ENCODE peak calls at places on chromosomes 12 and 14, in five cellular contexts. One of them, this sample, is unnamed.

GRCh38 chr12:481422-481821 is 21.7 kb downstream of the B4GALNT3 start:
- DNase-seq in IMR-90: peak; percentile 11
- DNase-seq in mesendoderm: no peak
- DNase-seq in H9: peak; percentile 24
- DNase-seq in neuronal stem cell: no peak
- DNase-seq in this sample: peak; percentile 71

GRCh38 chr14:76641541-76641940 is 119.7 kb upstream of the VASH1 start:
- DNase-seq in neuronal stem cell: no peak
- DNase-seq in IMR-90: no peak
- DNase-seq in H9: no peak
- DNase-seq in mesendoderm: no peak
- DNase-seq in this sample: no peak

GRCh38 chr12:109770104-109770860 is 56.7 kb downstream of the FAM222A start:
- DNase-seq in IMR-90: no peak
- DNase-seq in H9: peak; percentile 25
- DNase-seq in neuronal stem cell: no peak
- DNase-seq in mesendoderm: no peak
- DNase-seq in this sample: no peak

GRCh38 chr14:35534884-35535793 is 1.2 kb downstream of the INSM2 start:
- DNase-seq in mesendoderm: peak; percentile 80
- DNase-seq in neuronal stem cell: peak; percentile 84
- DNase-seq in H9: peak; percentile 85
- DNase-seq in IMR-90: peak; percentile 62
- DNase-seq in this sample: peak; percentile 69

GRCh38 chr12:108457734-108458361 is 57.2 kb upstream of the FICD start:
- DNase-seq in H9: no peak
- DNase-seq in IMR-90: no peak
- DNase-seq in neuronal stem cell: no peak
- DNase-seq in mesendoderm: peak; percentile 57
- DNase-seq in this sample: no peak

GRCh38 chr14:64721391-64721791 is 17.2 kb downstream of the PLEKHG3 start:
- DNase-seq in neuronal stem cell: no peak
- DNase-seq in H9: no peak
- DNase-seq in IMR-90: peak; percentile 37
- DNase-seq in mesendoderm: no peak
- DNase-seq in this sample: peak; percentile 52

GRCh38 chr12:6074394-6074793 is 50.1 kb downstream of the VWF start:
- DNase-seq in neuronal stem cell: no peak
- DNase-seq in mesendoderm: no peak
- DNase-seq in IMR-90: no peak
- DNase-seq in H9: no peak
- DNase-seq in this sample: no peak

GRCh38 chr14:20477211-20477876 is 8.1 kb downstream of the PNP start:
- DNase-seq in IMR-90: peak; percentile 73
- DNase-seq in mesendoderm: peak; percentile 65
- DNase-seq in neuronal stem cell: no peak
- DNase-seq in H9: no peak
- DNase-seq in this sample: peak; percentile 76

GRCh38 chr12:85509857-85510256 is 229.8 kb downstream of the ALX1 start:
- DNase-seq in mesendoderm: peak; percentile 68
- DNase-seq in H9: no peak
- DNase-seq in IMR-90: no peak
- DNase-seq in neuronal stem cell: no peak
- DNase-seq in this sample: no peak

DNA sequence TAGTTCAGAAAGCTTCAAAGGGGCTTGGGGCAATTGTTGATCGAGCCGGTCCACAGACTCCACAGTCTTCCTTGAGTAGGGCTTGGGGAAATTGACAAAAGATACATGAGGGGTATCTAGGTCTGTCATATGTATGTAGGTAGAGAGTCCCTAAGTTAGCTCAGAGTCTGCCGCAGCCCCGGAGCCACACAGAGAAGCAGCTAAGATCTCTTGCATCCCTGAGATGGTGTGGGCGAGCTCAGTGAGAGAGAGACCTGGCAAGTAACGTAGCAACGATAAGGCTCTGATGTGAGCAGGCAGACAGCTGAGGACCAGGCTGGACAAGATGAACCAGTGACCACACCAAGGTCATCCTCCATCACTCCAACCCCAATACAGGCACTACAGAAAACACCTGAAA is 297.6 kb downstream of the TMEM132D start:
- DNase-seq in IMR-90: no peak
- DNase-seq in neuronal stem cell: no peak
- DNase-seq in mesendoderm: no peak
- DNase-seq in H9: no peak
- DNase-seq in this sample: no peak
- H2BK5ac ChIP-seq in IMR-90: no peak overlapping the region
- H2BK5ac ChIP-seq in neuronal stem cell: no peak overlapping the region
- H2BK5ac ChIP-seq in mesendoderm: peak overlapping the region; percentile 40
- H2BK5ac ChIP-seq in H9: no peak overlapping the region
- H2BK5ac ChIP-seq in this sample: no peak overlapping the region

GRCh38 chr12:95545731-95546490 is 5.4 kb downstream of the USP44 start:
- DNase-seq in neuronal stem cell: peak; percentile 48
- DNase-seq in mesendoderm: no peak
- DNase-seq in H9: no peak
- DNase-seq in IMR-90: no peak
- DNase-seq in this sample: no peak
- H2BK5ac ChIP-seq in neuronal stem cell: no peak overlapping the region
- H2BK5ac ChIP-seq in mesendoderm: no peak overlapping the region
- H2BK5ac ChIP-seq in H9: no peak overlapping the region
- H2BK5ac ChIP-seq in IMR-90: peak overlapping the region; percentile 97
- H2BK5ac ChIP-seq in this sample: no peak overlapping the region

DNA sequence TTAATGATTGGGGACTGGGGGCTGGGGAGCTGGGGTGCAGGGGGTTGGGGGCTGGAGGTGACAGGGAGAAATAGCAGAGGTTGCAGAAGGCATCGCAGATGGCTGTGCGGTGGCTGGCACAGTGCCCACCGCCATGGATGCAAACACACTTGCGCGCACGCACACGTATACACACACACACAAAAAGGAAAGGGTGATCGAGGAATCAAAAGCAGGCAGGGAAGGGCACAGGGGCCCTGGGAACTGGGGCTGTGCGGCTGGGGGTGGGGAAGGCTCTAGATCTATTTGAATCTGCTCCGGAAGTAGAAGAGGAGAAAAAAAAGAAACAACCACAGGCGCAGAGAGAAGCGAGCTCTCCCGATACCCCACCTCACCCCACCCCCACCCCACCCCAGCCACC is 39.4 kb downstream of the ZFHX2 start:
- DNase-seq in H9: no peak
- DNase-seq in IMR-90: no peak
- DNase-seq in mesendoderm: no peak
- DNase-seq in neuronal stem cell: no peak
- DNase-seq in this sample: no peak
- H2BK5ac ChIP-seq in H9: no peak overlapping the region
- H2BK5ac ChIP-seq in IMR-90: no peak overlapping the region
- H2BK5ac ChIP-seq in mesendoderm: no peak overlapping the region
- H2BK5ac ChIP-seq in neuronal stem cell: no peak overlapping the region
- H2BK5ac ChIP-seq in this sample: no peak overlapping the region

DNA sequence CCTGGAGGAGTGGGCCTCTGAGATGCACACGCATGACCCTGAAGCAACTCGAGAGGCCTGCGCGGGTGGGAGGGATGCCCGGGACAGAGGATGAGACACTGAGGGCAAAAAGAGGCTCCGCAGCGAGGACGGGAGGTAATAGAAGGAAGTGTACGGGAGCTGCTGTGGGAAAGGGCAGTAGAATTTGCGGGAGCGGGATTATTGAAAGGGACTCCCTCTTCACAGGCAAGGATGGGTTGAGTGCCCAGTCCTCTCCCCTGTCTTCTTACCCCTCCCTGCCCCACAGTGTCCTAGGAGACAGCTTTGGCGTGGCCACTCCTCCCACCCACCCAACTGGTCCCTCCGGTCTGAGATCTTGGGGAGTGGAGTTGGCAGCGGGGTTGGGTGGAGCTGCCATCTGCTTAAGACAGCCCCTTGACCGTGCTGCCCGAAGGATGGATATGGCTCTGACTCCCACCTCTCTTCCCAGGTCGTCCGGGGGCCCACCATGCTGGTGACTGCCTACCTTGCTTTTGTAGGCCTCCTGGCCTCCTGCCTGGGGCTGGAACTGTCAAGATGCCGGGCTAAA is 15.7 kb upstream of the ESPL1 start:
- DNase-seq in neuronal stem cell: no peak
- DNase-seq in H9: no peak
- DNase-seq in mesendoderm: no peak
- DNase-seq in IMR-90: no peak
- DNase-seq in this sample: no peak
- H2BK5ac ChIP-seq in neuronal stem cell: peak overlapping the region; percentile 75
- H2BK5ac ChIP-seq in H9: no peak overlapping the region
- H2BK5ac ChIP-seq in mesendoderm: no peak overlapping the region
- H2BK5ac ChIP-seq in IMR-90: peak overlapping the region; percentile 89
- H2BK5ac ChIP-seq in this sample: peak overlapping the region; percentile 59

GRCh38 chr14:91257328-91258020 is 13.0 kb upstream of the GPR68 start:
- DNase-seq in neuronal stem cell: no peak
- DNase-seq in H9: no peak
- DNase-seq in IMR-90: no peak
- DNase-seq in mesendoderm: peak; percentile 93
- DNase-seq in this sample: no peak
- H2BK5ac ChIP-seq in neuronal stem cell: no peak overlapping the region
- H2BK5ac ChIP-seq in H9: no peak overlapping the region
- H2BK5ac ChIP-seq in IMR-90: no peak overlapping the region
- H2BK5ac ChIP-seq in mesendoderm: no peak overlapping the region
- H2BK5ac ChIP-seq in this sample: no peak overlapping the region

DNA sequence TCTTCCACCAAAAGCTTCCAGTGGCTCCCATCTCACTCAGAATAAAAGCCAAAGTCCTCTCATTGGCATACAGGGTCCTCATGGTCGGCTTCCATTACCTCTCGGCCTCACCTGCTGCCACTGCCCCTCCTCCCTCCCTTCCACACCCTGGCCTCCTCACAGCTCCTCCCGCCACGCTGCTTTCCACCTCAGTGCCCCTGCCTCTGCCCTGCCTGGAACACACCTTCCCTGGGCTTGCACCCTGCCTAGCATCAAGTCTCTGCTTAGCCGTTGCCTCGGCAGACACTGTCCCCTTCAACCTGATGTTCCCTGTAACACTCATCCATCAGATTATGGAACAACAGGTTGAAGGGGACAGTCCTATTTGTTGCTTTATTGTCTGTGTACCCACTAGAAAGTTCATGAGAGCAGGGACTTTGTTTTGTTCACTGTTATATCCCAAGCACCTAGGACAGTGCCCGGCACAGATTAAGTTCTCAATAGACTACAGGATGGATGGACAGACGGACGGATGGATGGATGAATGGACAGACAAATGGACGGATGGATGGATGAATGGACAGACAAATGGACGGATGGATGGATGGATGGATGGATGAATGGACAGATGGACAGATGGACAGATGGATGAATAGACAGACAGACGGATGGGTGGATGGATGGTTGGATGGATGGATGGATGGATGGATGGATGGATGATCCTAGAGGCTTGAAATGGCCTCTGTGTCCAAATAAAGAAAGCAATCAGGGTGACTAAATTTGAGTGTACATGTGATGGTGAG is 14.9 kb downstream of the FIGNL2 start:
- DNase-seq in IMR-90: no peak
- DNase-seq in mesendoderm: no peak
- DNase-seq in neuronal stem cell: no peak
- DNase-seq in H9: no peak
- DNase-seq in this sample: no peak
- H2BK5ac ChIP-seq in IMR-90: no peak overlapping the region
- H2BK5ac ChIP-seq in mesendoderm: no peak overlapping the region
- H2BK5ac ChIP-seq in neuronal stem cell: no peak overlapping the region
- H2BK5ac ChIP-seq in H9: no peak overlapping the region
- H2BK5ac ChIP-seq in this sample: no peak overlapping the region

GRCh38 chr12:92933606-92934005 is 4.5 kb upstream of the EEA1 start:
- DNase-seq in IMR-90: no peak
- DNase-seq in mesendoderm: no peak
- DNase-seq in neuronal stem cell: no peak
- DNase-seq in H9: peak; percentile 49
- DNase-seq in this sample: no peak
- H2BK5ac ChIP-seq in IMR-90: no peak overlapping the region
- H2BK5ac ChIP-seq in mesendoderm: no peak overlapping the region
- H2BK5ac ChIP-seq in neuronal stem cell: no peak overlapping the region
- H2BK5ac ChIP-seq in H9: no peak overlapping the region
- H2BK5ac ChIP-seq in this sample: no peak overlapping the region

DNA sequence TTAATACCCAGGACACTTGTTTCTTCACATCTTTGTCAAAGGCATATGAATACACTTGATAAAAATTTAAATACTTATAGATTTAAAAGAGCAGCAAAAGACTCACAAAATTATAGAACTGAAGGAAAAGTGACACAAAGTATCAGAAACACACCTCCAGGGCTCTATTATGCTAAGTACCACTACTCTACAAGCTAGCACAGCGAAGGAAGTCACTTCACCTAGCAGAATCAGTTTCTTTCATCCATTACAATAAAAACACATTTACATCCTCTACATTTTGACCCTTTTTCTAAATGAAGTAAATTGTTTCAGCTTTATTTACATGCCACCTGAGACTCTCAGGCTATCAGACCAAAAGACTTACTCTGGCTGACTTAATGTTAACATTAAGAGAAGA is 26.6 kb upstream of the PTPRB start:
- DNase-seq in H9: no peak
- DNase-seq in neuronal stem cell: no peak
- DNase-seq in IMR-90: no peak
- DNase-seq in mesendoderm: no peak
- DNase-seq in this sample: no peak
- H2BK5ac ChIP-seq in H9: no peak overlapping the region
- H2BK5ac ChIP-seq in neuronal stem cell: no peak overlapping the region
- H2BK5ac ChIP-seq in IMR-90: no peak overlapping the region
- H2BK5ac ChIP-seq in mesendoderm: no peak overlapping the region
- H2BK5ac ChIP-seq in this sample: no peak overlapping the region

GRCh38 chr14:104152686-104153398 is 14.5 kb downstream of the KIF26A start:
- DNase-seq in mesendoderm: no peak
- DNase-seq in IMR-90: no peak
- DNase-seq in neuronal stem cell: no peak
- DNase-seq in H9: no peak
- DNase-seq in this sample: no peak
- H2BK5ac ChIP-seq in mesendoderm: no peak overlapping the region
- H2BK5ac ChIP-seq in IMR-90: no peak overlapping the region
- H2BK5ac ChIP-seq in neuronal stem cell: no peak overlapping the region
- H2BK5ac ChIP-seq in H9: no peak overlapping the region
- H2BK5ac ChIP-seq in this sample: no peak overlapping the region

DNA sequence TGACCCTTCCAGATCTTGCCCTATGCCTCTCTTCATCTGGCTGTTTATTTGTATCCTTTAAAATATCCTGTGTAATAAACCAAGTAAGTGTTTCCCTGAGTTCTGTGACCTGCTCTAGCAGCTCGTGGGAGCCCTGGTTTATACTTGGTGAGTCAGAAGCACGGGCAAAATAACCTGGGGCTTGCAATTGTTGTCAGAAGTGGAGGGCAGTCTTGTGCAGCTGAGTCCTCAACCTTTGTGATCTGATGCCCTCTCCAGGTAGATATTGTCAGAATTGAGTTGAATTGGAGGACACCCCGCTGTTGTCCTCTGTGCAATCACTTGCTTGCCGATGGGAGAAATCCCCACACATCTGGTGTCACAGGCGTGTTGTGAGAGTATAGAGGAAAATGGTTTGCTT is 62.5 kb upstream of the PRICKLE1 start:
- DNase-seq in IMR-90: no peak
- DNase-seq in mesendoderm: peak; percentile 30
- DNase-seq in H9: no peak
- DNase-seq in neuronal stem cell: no peak
- DNase-seq in this sample: no peak
- H2BK5ac ChIP-seq in IMR-90: no peak overlapping the region
- H2BK5ac ChIP-seq in mesendoderm: no peak overlapping the region
- H2BK5ac ChIP-seq in H9: no peak overlapping the region
- H2BK5ac ChIP-seq in neuronal stem cell: no peak overlapping the region
- H2BK5ac ChIP-seq in this sample: no peak overlapping the region

This sample was measured in mesenchymal stem cell.